ENCODE peak calls at places on chromosomes 4 and X, in six cellular contexts. One of them, this sample, is unnamed.

GRCh38 chrX:106726485-106727437 is at the start of gene RNF128:
- DNase-seq in fibroblast of lung: peak
- DNase-seq in tibial artery: no peak
- DNase-seq in heart right ventricle: peak
- DNase-seq in lower leg skin: peak
- DNase-seq in fibroblast of mammary gland: peak
- DNase-seq in this sample: no peak

GRCh38 chr4:51942108-51942832 is 77.9 kb downstream of the LRRC66 start:
- DNase-seq in lower leg skin: no peak
- DNase-seq in fibroblast of mammary gland: peak
- DNase-seq in heart right ventricle: no peak
- DNase-seq in fibroblast of lung: no peak
- DNase-seq in tibial artery: no peak
- DNase-seq in this sample: no peak

GRCh38 chrX:51608071-51608470 is 10.6 kb downstream of the CENPVL3 start:
- DNase-seq in fibroblast of mammary gland: peak
- DNase-seq in tibial artery: no peak
- DNase-seq in heart right ventricle: no peak
- DNase-seq in lower leg skin: no peak
- DNase-seq in fibroblast of lung: no peak
- DNase-seq in this sample: no peak

GRCh38 chrX:4994855-4995254 is 1233.8 kb downstream of the NLGN4X start:
- DNase-seq in heart right ventricle: no peak
- DNase-seq in tibial artery: no peak
- DNase-seq in fibroblast of mammary gland: no peak
- DNase-seq in lower leg skin: no peak
- DNase-seq in fibroblast of lung: no peak
- DNase-seq in this sample: no peak

GRCh38 chr4:110778526-110778925 is 155.6 kb upstream of the PITX2 start:
- DNase-seq in heart right ventricle: no peak
- DNase-seq in tibial artery: no peak
- DNase-seq in fibroblast of mammary gland: peak
- DNase-seq in lower leg skin: no peak
- DNase-seq in fibroblast of lung: peak
- DNase-seq in this sample: peak

GRCh38 chr4:16029886-16030285 is 53.9 kb downstream of the PROM1 start:
- DNase-seq in fibroblast of lung: no peak
- DNase-seq in fibroblast of mammary gland: no peak
- DNase-seq in heart right ventricle: no peak
- DNase-seq in tibial artery: no peak
- DNase-seq in lower leg skin: no peak
- DNase-seq in this sample: no peak

GRCh38 chr4:182126567-182126966 is 116.6 kb upstream of the TENM3 start:
- DNase-seq in fibroblast of mammary gland: peak
- DNase-seq in lower leg skin: no peak
- DNase-seq in tibial artery: no peak
- DNase-seq in heart right ventricle: no peak
- DNase-seq in fibroblast of lung: peak
- DNase-seq in this sample: no peak

GRCh38 chr4:41154814-41155177 is 59.5 kb downstream of the APBB2 start:
- DNase-seq in lower leg skin: no peak
- DNase-seq in heart right ventricle: no peak
- DNase-seq in tibial artery: no peak
- DNase-seq in fibroblast of mammary gland: no peak
- DNase-seq in fibroblast of lung: no peak
- DNase-seq in this sample: no peak

GRCh38 chrX:103360092-103360491 is 3.8 kb downstream of the TCEAL9 start:
- DNase-seq in heart right ventricle: no peak
- DNase-seq in tibial artery: no peak
- DNase-seq in lower leg skin: no peak
- DNase-seq in fibroblast of mammary gland: no peak
- DNase-seq in fibroblast of lung: no peak
- DNase-seq in this sample: no peak

GRCh38 chrX:47311857-47312774 is 58.3 kb upstream of the ZNF157 start:
- DNase-seq in fibroblast of mammary gland: peak
- DNase-seq in lower leg skin: no peak
- DNase-seq in tibial artery: peak
- DNase-seq in fibroblast of lung: peak
- DNase-seq in heart right ventricle: peak
- DNase-seq in this sample: peak

GRCh38 chr4:65661469-65661868 is 8.8 kb downstream of the EPHA5 start:
- DNase-seq in tibial artery: no peak
- DNase-seq in fibroblast of lung: no peak
- DNase-seq in lower leg skin: no peak
- DNase-seq in fibroblast of mammary gland: no peak
- DNase-seq in heart right ventricle: no peak
- DNase-seq in this sample: no peak

GRCh38 chr4:145179201-145179860 is 1.1 kb downstream of the OTUD4 start:
- DNase-seq in tibial artery: peak
- DNase-seq in lower leg skin: peak
- DNase-seq in heart right ventricle: peak
- DNase-seq in fibroblast of lung: peak
- DNase-seq in fibroblast of mammary gland: peak
- DNase-seq in this sample: no peak

GRCh38 chrX:139691493-139691842 is 16.5 kb downstream of the MCF2 start:
- DNase-seq in tibial artery: no peak
- DNase-seq in lower leg skin: no peak
- DNase-seq in fibroblast of mammary gland: peak
- DNase-seq in fibroblast of lung: no peak
- DNase-seq in heart right ventricle: no peak
- DNase-seq in this sample: no peak
- H3K4me3 ChIP-seq in tibial artery: peak
- H3K4me3 ChIP-seq in lower leg skin: no peak
- H3K4me3 ChIP-seq in fibroblast of mammary gland: peak
- H3K4me3 ChIP-seq in fibroblast of lung: no peak
- H3K4me3 ChIP-seq in heart right ventricle: peak
- H3K4me3 ChIP-seq in this sample: no peak

GRCh38 chr4:26152051-26152450 is 168.8 kb upstream of the RBPJ start:
- DNase-seq in fibroblast of lung: no peak
- DNase-seq in tibial artery: no peak
- DNase-seq in heart right ventricle: no peak
- DNase-seq in lower leg skin: no peak
- DNase-seq in fibroblast of mammary gland: peak
- DNase-seq in this sample: no peak

GRCh38 chr4:26145212-26145611 is 175.6 kb upstream of the RBPJ start:
- DNase-seq in lower leg skin: no peak
- DNase-seq in fibroblast of mammary gland: no peak
- DNase-seq in tibial artery: no peak
- DNase-seq in heart right ventricle: no peak
- DNase-seq in fibroblast of lung: no peak
- DNase-seq in this sample: no peak

GRCh38 chr4:26148925-26149324 is 171.9 kb upstream of the RBPJ start:
- DNase-seq in lower leg skin: no peak
- DNase-seq in fibroblast of mammary gland: no peak
- DNase-seq in heart right ventricle: no peak
- DNase-seq in tibial artery: no peak
- DNase-seq in fibroblast of lung: no peak
- DNase-seq in this sample: no peak

GRCh38 chr4:26151615-26152014 is 169.2 kb upstream of the RBPJ start:
- DNase-seq in tibial artery: no peak
- DNase-seq in lower leg skin: no peak
- DNase-seq in fibroblast of lung: peak
- DNase-seq in heart right ventricle: peak
- DNase-seq in fibroblast of mammary gland: peak
- DNase-seq in this sample: no peak

DNA sequence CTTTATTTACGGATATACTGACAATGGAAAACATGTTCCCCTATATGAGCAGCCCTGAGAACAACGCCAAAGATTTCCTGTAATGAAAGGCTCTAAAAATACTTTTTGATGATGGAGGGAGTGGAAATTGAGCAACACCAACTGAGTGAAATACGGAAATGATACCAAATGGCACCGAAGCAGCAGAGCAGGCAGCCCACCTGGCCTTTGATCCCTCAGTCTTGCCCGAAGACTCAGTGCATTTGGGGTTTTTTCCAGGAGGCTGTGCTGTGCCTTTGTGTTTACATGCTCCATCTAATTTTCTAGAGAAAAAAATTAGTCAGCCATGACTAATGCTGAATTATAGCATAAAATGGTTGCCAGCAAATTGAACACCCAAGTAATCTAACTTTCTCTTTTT is 169.9 kb upstream of the RBPJ start:
- DNase-seq in fibroblast of mammary gland: peak
- DNase-seq in tibial artery: no peak
- DNase-seq in fibroblast of lung: peak
- DNase-seq in heart right ventricle: no peak
- DNase-seq in lower leg skin: no peak
- DNase-seq in this sample: no peak
- TF ChIP-seq CTCF in fibroblast of mammary gland: peak
- TF ChIP-seq CTCF in tibial artery: no peak
- TF ChIP-seq CTCF in fibroblast of lung: no peak
- TF ChIP-seq CTCF in heart right ventricle: no peak
- TF ChIP-seq CTCF in lower leg skin: no peak
- TF ChIP-seq CTCF in this sample: no peak

GRCh38 chrX:30572678-30573077 is 4.9 kb downstream of the TASL start:
- DNase-seq in lower leg skin: no peak
- DNase-seq in heart right ventricle: no peak
- DNase-seq in fibroblast of lung: no peak
- DNase-seq in fibroblast of mammary gland: no peak
- DNase-seq in tibial artery: no peak
- DNase-seq in this sample: no peak
- H3K4me3 ChIP-seq in lower leg skin: no peak
- H3K4me3 ChIP-seq in heart right ventricle: no peak
- H3K4me3 ChIP-seq in fibroblast of lung: no peak
- H3K4me3 ChIP-seq in fibroblast of mammary gland: no peak
- H3K4me3 ChIP-seq in tibial artery: no peak
- H3K4me3 ChIP-seq in this sample: no peak

DNA sequence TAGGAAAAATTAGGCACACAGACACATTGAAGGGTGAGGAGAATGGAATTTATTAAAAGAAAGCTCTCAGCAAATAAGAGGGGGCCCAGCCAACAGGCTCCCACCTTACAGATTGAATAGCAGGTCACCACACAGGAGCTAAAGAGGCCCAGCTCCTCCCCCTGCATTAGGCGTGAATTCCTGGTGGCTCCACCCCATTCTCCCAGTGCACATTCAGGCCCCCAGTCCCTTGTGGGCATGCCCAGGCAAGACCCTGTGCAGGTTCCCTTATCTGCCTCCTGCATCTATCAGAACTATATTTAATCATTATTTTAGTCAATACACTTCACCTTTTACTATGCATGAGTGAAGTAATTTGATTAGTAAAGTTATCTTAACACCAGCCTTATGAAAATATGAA is 856.3 kb upstream of the NDST4 start:
- DNase-seq in fibroblast of mammary gland: no peak
- DNase-seq in fibroblast of lung: no peak
- DNase-seq in tibial artery: no peak
- DNase-seq in heart right ventricle: no peak
- DNase-seq in lower leg skin: no peak
- DNase-seq in this sample: no peak
- TF ChIP-seq CTCF in fibroblast of mammary gland: no peak
- TF ChIP-seq CTCF in fibroblast of lung: no peak
- TF ChIP-seq CTCF in tibial artery: no peak
- TF ChIP-seq CTCF in heart right ventricle: no peak
- TF ChIP-seq CTCF in lower leg skin: no peak
- TF ChIP-seq CTCF in this sample: no peak

GRCh38 chr4:107630185-107630705 is 89.8 kb downstream of the PAPSS1 start:
- DNase-seq in fibroblast of mammary gland: no peak
- DNase-seq in heart right ventricle: no peak
- DNase-seq in lower leg skin: no peak
- DNase-seq in tibial artery: no peak
- DNase-seq in fibroblast of lung: no peak
- DNase-seq in this sample: no peak

GRCh38 chr4:107635735-107636134 is 84.3 kb downstream of the PAPSS1 start:
- DNase-seq in tibial artery: no peak
- DNase-seq in fibroblast of mammary gland: no peak
- DNase-seq in fibroblast of lung: no peak
- DNase-seq in heart right ventricle: no peak
- DNase-seq in lower leg skin: no peak
- DNase-seq in this sample: no peak

GRCh38 chr4:107629318-107629717 is 90.7 kb downstream of the PAPSS1 start:
- DNase-seq in tibial artery: no peak
- DNase-seq in heart right ventricle: no peak
- DNase-seq in fibroblast of mammary gland: no peak
- DNase-seq in lower leg skin: peak
- DNase-seq in fibroblast of lung: no peak
- DNase-seq in this sample: no peak

DNA sequence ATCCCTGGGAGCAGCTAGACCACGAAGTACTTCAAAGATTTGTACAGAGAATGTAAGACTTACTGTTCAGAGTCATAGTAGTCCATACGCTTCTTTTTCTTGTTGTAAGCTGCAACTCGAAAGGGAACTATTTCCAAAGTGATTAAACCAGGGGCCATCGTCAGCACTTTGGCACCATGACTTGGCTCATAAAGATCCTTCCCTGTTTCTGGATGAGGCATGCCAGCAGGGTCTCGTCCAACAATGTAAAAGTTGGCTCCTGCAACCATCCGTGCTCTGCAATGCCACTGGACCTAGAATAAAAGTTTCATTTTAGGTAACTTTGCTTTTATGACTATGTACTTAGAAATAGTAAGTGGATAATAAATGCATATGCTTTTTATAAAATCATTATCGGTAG is 88.5 kb downstream of the PAPSS1 start:
- DNase-seq in heart right ventricle: peak
- DNase-seq in lower leg skin: no peak
- DNase-seq in tibial artery: no peak
- DNase-seq in fibroblast of lung: peak
- DNase-seq in fibroblast of mammary gland: peak
- DNase-seq in this sample: no peak
- H3K4me3 ChIP-seq in heart right ventricle: no peak
- H3K4me3 ChIP-seq in lower leg skin: no peak
- H3K4me3 ChIP-seq in tibial artery: no peak
- H3K4me3 ChIP-seq in fibroblast of lung: no peak
- H3K4me3 ChIP-seq in fibroblast of mammary gland: no peak
- H3K4me3 ChIP-seq in this sample: no peak

DNA sequence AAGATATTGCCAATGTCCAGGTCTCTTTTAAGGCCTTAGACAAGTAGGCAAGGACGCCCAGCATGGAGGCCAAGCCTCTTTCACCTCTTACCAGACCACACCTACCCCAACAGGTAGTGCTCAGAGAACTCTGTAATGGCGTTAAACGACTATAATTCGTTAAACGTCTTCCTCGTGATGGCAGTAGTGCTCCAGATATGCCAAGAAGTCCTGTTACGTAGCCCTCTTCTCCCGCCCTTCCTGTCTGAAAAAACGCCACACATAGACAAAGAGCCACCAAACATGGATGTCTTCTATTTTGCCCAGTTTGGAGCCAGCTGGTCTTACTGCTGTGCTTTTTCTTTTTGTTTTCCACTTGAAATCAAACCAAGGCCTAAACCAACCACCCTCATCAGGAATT is 190.7 kb downstream of the OR13H1 start:
- DNase-seq in fibroblast of mammary gland: peak
- DNase-seq in lower leg skin: no peak
- DNase-seq in fibroblast of lung: no peak
- DNase-seq in heart right ventricle: peak
- DNase-seq in tibial artery: no peak
- DNase-seq in this sample: no peak
- TF ChIP-seq CTCF in fibroblast of mammary gland: no peak
- TF ChIP-seq CTCF in lower leg skin: no peak
- TF ChIP-seq CTCF in fibroblast of lung: no peak
- TF ChIP-seq CTCF in heart right ventricle: no peak
- TF ChIP-seq CTCF in tibial artery: no peak
- TF ChIP-seq CTCF in this sample: no peak

DNA sequence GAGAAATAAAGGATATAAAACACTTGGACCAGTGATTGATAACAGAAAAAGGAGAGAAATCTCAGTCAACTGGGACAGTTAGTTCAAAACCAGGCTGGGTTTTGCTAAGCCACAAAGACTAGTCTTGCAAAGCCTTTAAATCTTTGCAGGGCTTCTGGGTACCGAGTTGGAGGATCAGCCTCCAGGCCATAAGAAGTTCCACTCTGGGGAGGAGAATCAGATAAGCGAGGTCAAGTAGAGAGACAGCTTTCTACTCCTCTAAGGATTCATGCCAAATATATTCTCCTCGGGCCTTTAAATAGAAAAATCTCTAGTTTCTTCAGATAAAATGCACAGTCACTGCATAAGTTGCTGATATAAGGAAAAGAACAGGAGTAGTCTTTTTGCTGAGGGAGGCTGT is 92.7 kb downstream of the MFAP3L start:
- DNase-seq in fibroblast of lung: no peak
- DNase-seq in fibroblast of mammary gland: no peak
- DNase-seq in lower leg skin: no peak
- DNase-seq in tibial artery: no peak
- DNase-seq in heart right ventricle: no peak
- DNase-seq in this sample: no peak
- H3K4me3 ChIP-seq in fibroblast of lung: no peak
- H3K4me3 ChIP-seq in fibroblast of mammary gland: no peak
- H3K4me3 ChIP-seq in lower leg skin: no peak
- H3K4me3 ChIP-seq in tibial artery: no peak
- H3K4me3 ChIP-seq in heart right ventricle: no peak
- H3K4me3 ChIP-seq in this sample: no peak

This sample was measured in HFF-Myc.